ENCODE peak calls at places on chromosomes 6 and 20, in four cellular contexts. One of them, this sample, is unnamed.

GRCh38 chr6:84348801-84349200 is 121.4 kb upstream of the CEP162 start:
- DNase-seq in NCI-H460: no peak
- DNase-seq in activated T-cell treated with anti-CD3 and anti-CD28 coated beads, Interleukin-2, amount 50 U/mL, for 1 hour: no peak
- DNase-seq in spleen: no peak
- DNase-seq in this sample: no peak

GRCh38 chr20:37314617-37315292 is 25.3 kb downstream of the MANBAL start:
- DNase-seq in NCI-H460: no peak
- DNase-seq in activated T-cell treated with anti-CD3 and anti-CD28 coated beads, Interleukin-2, amount 50 U/mL, for 1 hour: no peak
- DNase-seq in spleen: no peak
- DNase-seq in this sample: peak

GRCh38 chr6:75934643-75935472 is 137.6 kb downstream of the IMPG1 start:
- DNase-seq in NCI-H460: peak
- DNase-seq in activated T-cell treated with anti-CD3 and anti-CD28 coated beads, Interleukin-2, amount 50 U/mL, for 1 hour: peak
- DNase-seq in spleen: no peak
- DNase-seq in this sample: peak

GRCh38 chr6:119661628-119662027 is 312.1 kb upstream of the MAN1A1 start:
- DNase-seq in NCI-H460: no peak
- DNase-seq in activated T-cell treated with anti-CD3 and anti-CD28 coated beads, Interleukin-2, amount 50 U/mL, for 1 hour: no peak
- DNase-seq in spleen: no peak
- DNase-seq in this sample: no peak

GRCh38 chr6:82875573-82876185 is 190.0 kb downstream of the UBE3D start:
- DNase-seq in NCI-H460: peak
- DNase-seq in activated T-cell treated with anti-CD3 and anti-CD28 coated beads, Interleukin-2, amount 50 U/mL, for 1 hour: no peak
- DNase-seq in spleen: no peak
- DNase-seq in this sample: no peak

GRCh38 chr6:68043122-68043398 is 592.0 kb upstream of the ADGRB3 start:
- DNase-seq in NCI-H460: no peak
- DNase-seq in activated T-cell treated with anti-CD3 and anti-CD28 coated beads, Interleukin-2, amount 50 U/mL, for 1 hour: no peak
- DNase-seq in spleen: no peak
- DNase-seq in this sample: no peak

GRCh38 chr20:58439974-58440767 is 51.1 kb downstream of the VAPB start:
- DNase-seq in NCI-H460: no peak
- DNase-seq in activated T-cell treated with anti-CD3 and anti-CD28 coated beads, Interleukin-2, amount 50 U/mL, for 1 hour: no peak
- DNase-seq in spleen: no peak
- DNase-seq in this sample: no peak

GRCh38 chr20:6940052-6940451 is 172.6 kb downstream of the BMP2 start:
- DNase-seq in NCI-H460: peak
- DNase-seq in activated T-cell treated with anti-CD3 and anti-CD28 coated beads, Interleukin-2, amount 50 U/mL, for 1 hour: no peak
- DNase-seq in spleen: no peak
- DNase-seq in this sample: no peak

GRCh38 chr6:114581293-114581692 is 238.5 kb upstream of the HS3ST5 start:
- DNase-seq in NCI-H460: no peak
- DNase-seq in activated T-cell treated with anti-CD3 and anti-CD28 coated beads, Interleukin-2, amount 50 U/mL, for 1 hour: no peak
- DNase-seq in spleen: no peak
- DNase-seq in this sample: no peak

GRCh38 chr6:107248147-107248546 is 132.8 kb upstream of the BEND3 start:
- DNase-seq in NCI-H460: no peak
- DNase-seq in activated T-cell treated with anti-CD3 and anti-CD28 coated beads, Interleukin-2, amount 50 U/mL, for 1 hour: no peak
- DNase-seq in spleen: no peak
- DNase-seq in this sample: no peak

GRCh38 chr6:2632368-2632767 is 118.4 kb downstream of the MYLK4 start:
- DNase-seq in NCI-H460: no peak
- DNase-seq in activated T-cell treated with anti-CD3 and anti-CD28 coated beads, Interleukin-2, amount 50 U/mL, for 1 hour: no peak
- DNase-seq in spleen: no peak
- DNase-seq in this sample: no peak

GRCh38 chr6:55943329-55943728 is 67.9 kb upstream of the BMP5 start:
- DNase-seq in NCI-H460: no peak
- DNase-seq in activated T-cell treated with anti-CD3 and anti-CD28 coated beads, Interleukin-2, amount 50 U/mL, for 1 hour: no peak
- DNase-seq in spleen: no peak
- DNase-seq in this sample: no peak